ENCODE peak calls at places on chromosomes 12 and 14, in five cellular contexts. F is suprapubic skin, T is endodermal cell, H is adrenal gland, A is body of pancreas. J is an unnamed sample.

GRCh38 chr12:90037740-90038139 is 329.1 kb upstream of the ATP2B1 start:
- DNase-seq in F (no peak), T (no peak), H (no peak), A (no peak), J (no peak)

GRCh38 chr12:89427508-89428156 is 75.3 kb upstream of the DUSP6 start:
- DNase-seq in F (no peak), T (no peak), H (no peak), A (no peak), J (no peak)

GRCh38 chr12:102920271-102920670 is 3.2 kb upstream of the PAH start:
- DNase-seq in F (no peak), T (no peak), H (no peak), A (no peak), J (no peak)

GRCh38 chr12:4251228-4251891 is 22.2 kb upstream of the CCND2 start:
- DNase-seq in F (no peak), T (no peak), H (no peak), A (no peak), J (no peak)

GRCh38 chr12:126507231-126507630 is 1442.0 kb downstream of the AACS start:
- DNase-seq in F (no peak), T (no peak), H (no peak), A (no peak), J (no peak)

GRCh38 chr14:81132492-81132891 is 88.3 kb downstream of the GTF2A1 start:
- DNase-seq in F (no peak), T (no peak), H (no peak), A (no peak), J (no peak)

GRCh38 chr12:76636141-76636692 is 76.6 kb upstream of the OSBPL8 start:
- DNase-seq in F (no peak), T (peak; percentile 79), H (no peak), A (no peak), J (no peak)

GRCh38 chr14:81208489-81208888 is 12.3 kb downstream of the GTF2A1 start:
- DNase-seq in F (no peak), T (no peak), H (no peak), A (peak; percentile 78), J (no peak)

GRCh38 chr12:68358532-68359485 is 26.6 kb upstream of the MDM1 start:
- DNase-seq in F (no peak), T (peak; percentile 89), H (peak; percentile 72), A (peak; percentile 57), J (no peak)

GRCh38 chr12:65323025-65323424 is 44.5 kb downstream of the MSRB3 start:
- DNase-seq in F (no peak), T (no peak), H (no peak), A (peak; percentile 12), J (no peak)

GRCh38 chr12:47686645-47687240 is 19.1 kb downstream of the RPAP3 start:
- DNase-seq in F (no peak), T (no peak), H (no peak), A (no peak), J (no peak)

GRCh38 chr12:54658306-54659264 is 10.4 kb upstream of the DCD start:
- DNase-seq in F (no peak), T (peak; percentile 98), H (peak; percentile 18), A (peak; percentile 62), J (no peak)

GRCh38 chr14:69573841-69574265 is 818 bp downstream of the CCDC177 start:
- DNase-seq in F (no peak), T (peak; percentile 82), H (no peak), A (no peak), J (no peak)

GRCh38 chr12:93571854-93572711 is at the start of gene SOCS2:
- DNase-seq in F (peak; percentile 78), T (peak; percentile 90), H (peak; percentile 51), A (peak; percentile 25), J (peak; percentile 49)

GRCh38 chr14:96077983-96078686 is 39.0 kb downstream of the C14orf132 start:
- DNase-seq in F (no peak), T (no peak), H (no peak), A (no peak), J (no peak)

GRCh38 chr14:90489916-90490726 is 93.3 kb downstream of the CALM1 start:
- DNase-seq in F (no peak), T (no peak), H (no peak), A (no peak), J (no peak)

GRCh38 chr14:26427059-26427458 is 170.8 kb downstream of the NOVA1 start:
- DNase-seq in F (no peak), T (no peak), H (no peak), A (no peak), J (peak; percentile 8)

GRCh38 chr12:108779998-108780688 is 48.8 kb upstream of the CORO1C start:
- DNase-seq in F (no peak), T (no peak), H (no peak), A (no peak), J (no peak)

GRCh38 chr14:21015312-21015711 is 9.5 kb downstream of the NDRG2 start:
- DNase-seq in F (peak; percentile 20), T (no peak), H (no peak), A (no peak), J (no peak)

GRCh38 chr12:56087220-56087619 is 7.3 kb downstream of the ERBB3 start:
- DNase-seq in F (no peak), T (no peak), H (peak; percentile 70), A (peak; percentile 98), J (peak; percentile 81)

GRCh38 chr12:85509857-85510256 is 229.8 kb downstream of the ALX1 start:
- DNase-seq in F (no peak), T (peak; percentile 75), H (no peak), A (no peak), J (no peak)

GRCh38 chr14:92523752-92524151 is 10.2 kb downstream of the RIN3 start:
- DNase-seq in F (no peak), T (no peak), H (no peak), A (no peak), J (no peak)

GRCh38 chr14:30177776-30178175 is 250.1 kb upstream of the PRKD1 start:
- DNase-seq in F (no peak), T (no peak), H (no peak), A (no peak), J (no peak)

GRCh38 chr12:75190846-75191245 is 18.8 kb downstream of the KCNC2 start:
- DNase-seq in F (no peak), T (no peak), H (no peak), A (no peak), J (no peak)

GRCh38 chr12:95790912-95791849 is 617 bp upstream of the NTN4 start:
- DNase-seq in F (no peak), T (peak; percentile 86), H (peak; percentile 20), A (peak; percentile 50), J (peak; percentile 44)

GRCh38 chr14:41548666-41549065 is 58.0 kb upstream of the LRFN5 start:
- DNase-seq in F (no peak), T (no peak), H (no peak), A (no peak), J (no peak)

GRCh38 chr12:39105111-39105510 is 199.7 kb upstream of the CPNE8 start:
- DNase-seq in F (no peak), T (no peak), H (no peak), A (no peak), J (no peak)

GRCh38 chr14:79552778-79553177 is 658.5 kb downstream of the DIO2 start:
- DNase-seq in F (no peak), T (peak; percentile 67), H (no peak), A (no peak), J (no peak)

GRCh38 chr14:89936654-89937185 is 17.8 kb downstream of the EFCAB11 start:
- DNase-seq in F (no peak), T (no peak), H (no peak), A (no peak), J (no peak)

GRCh38 chr12:41983896-41984295 is 160.8 kb downstream of the GXYLT1 start:
- DNase-seq in F (no peak), T (no peak), H (no peak), A (no peak), J (no peak)

GRCh38 chr14:64817631-64818030 is 62.1 kb downstream of the SPTB start:
- DNase-seq in F (no peak), T (peak; percentile 49), H (no peak), A (no peak), J (no peak)
- TF ChIP-seq CTCF in F (no peak), T (no peak), H (no peak), A (no peak), J (no peak)

DNA sequence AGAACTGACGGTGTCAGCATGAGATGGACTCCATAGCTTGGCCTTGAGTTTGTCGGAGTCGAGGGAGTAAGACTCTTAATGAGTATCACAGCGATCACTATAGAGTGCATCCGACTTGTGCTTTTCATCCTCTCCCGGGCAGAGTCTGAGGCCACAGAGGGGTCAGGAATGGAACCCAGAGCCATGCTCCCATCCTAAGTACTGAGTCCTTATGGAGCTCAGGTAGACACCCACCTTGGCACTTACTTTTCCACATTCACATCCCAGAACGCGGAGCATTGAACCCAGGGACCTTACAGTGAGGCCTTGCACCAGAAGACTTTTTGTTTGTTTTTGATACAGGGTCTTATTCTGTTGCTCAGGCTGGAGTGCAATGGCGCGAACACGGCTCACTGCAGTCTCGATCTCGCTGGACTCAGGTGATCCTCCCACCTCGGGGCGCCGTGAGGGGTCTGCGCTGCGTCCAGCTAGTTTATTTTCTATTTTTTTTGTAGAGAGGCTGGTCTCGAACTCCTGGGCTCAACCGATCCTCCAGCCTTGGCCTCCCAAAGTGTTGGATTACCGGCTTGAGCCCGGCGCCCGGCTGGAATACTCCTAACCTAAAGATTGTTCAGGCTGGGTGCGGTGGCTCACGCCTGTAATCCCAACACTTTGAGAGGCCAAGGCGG is 736 bp upstream of the SRSF9 start:
- DNase-seq in F (no peak), T (no peak), H (no peak), A (no peak), J (no peak)
- H3K27ac ChIP-seq in F (peak overlapping the region; percentile 96), T (no peak overlapping the region), H (peak overlapping the region; percentile 93), A (peak overlapping the region; percentile 81), J (peak overlapping the region; percentile 87)

DNA sequence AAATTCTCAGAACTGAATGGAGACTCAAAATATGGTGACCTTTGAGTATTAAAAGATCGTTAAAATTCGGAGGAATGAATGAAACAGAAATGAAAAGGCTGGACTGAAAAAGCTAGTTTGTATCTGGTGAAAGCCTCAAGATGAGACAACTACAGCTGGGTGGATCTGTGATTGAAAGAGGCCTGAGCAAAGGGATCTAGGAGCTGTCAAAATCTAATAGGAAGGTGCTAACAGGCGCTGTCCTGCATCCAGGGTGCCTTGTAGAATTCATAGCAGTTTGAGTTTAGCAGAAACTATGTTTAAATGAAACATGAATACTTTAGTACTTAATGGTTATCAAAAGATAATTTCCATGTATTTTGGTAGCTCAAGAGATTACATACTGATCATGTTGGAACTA is 2.3 kb downstream of the YY1 start:
- DNase-seq in F (no peak), T (no peak), H (no peak), A (no peak), J (no peak)
- H3K9me3 ChIP-seq in F (no peaks in the 10 kb centered on the region), T (no peaks in the 10 kb centered on the region), H (no peaks in the 10 kb centered on the region), A (no peaks in the 10 kb centered on the region), J (no peaks in the 10 kb centered on the region)

DNA sequence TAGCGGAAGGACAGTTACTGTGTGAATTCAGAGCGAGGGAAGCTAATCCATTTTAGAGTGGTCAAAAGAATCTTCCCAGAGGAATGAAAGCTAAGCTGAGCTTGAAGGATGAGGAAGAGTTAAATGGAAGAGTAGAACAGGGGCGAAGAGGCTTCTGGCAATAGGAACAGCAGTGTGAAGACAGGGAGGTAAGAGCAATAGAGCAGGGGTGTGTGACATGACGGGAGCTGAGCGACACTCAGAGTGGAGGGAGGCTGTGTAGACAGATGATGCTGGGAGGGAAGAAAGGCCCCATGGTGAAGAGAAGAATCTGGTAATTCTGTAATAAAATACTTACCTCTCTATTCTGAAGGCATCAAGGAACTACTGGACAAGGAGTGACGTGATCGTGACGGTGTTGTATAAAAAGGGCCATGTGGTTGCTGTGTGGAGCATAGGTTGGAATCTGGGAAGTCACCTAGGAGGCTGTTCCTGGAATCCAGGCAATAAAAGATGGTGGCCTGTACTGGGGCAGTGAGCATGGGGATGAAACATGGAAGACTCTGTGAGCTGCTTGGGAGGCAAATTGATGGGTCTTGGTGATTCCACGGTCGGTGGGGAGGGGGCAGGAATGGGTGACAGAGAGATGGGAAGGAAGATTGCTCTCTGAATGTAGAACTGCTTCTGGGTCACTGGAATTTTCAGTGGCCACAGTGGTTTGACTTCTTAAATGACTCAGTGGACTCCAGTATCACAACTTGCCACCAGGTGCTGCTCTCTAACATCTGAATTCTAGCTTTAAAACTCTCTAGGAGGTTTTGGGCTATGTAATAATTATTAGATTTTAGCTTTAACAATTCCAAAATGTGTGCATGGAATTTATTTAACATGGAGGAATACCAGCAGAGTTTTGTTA is 164.1 kb downstream of the ATP23 start:
- DNase-seq in F (no peak), T (peak; percentile 58), H (no peak), A (no peak), J (no peak)
- TF ChIP-seq CTCF in F (no peak), T (peak; percentile 74), H (no peak), A (no peak), J (peak; percentile 18)